ENCODE peak calls at places on chromosomes 12 and 14, in six cellular contexts. D is HepG2, X is K562, S is neural progenitor cell, N is PC-3, K is astrocyte. M is an unnamed sample.

GRCh38 chr14:68975667-68976066 is 3.4 kb downstream of the ACTN1 start:
- DNase-seq in D (no peak), X (no peak), S (no peak), N (no peak), K (peak; percentile 91), M (no peak)

GRCh38 chr14:100221419-100222218 is 17.3 kb upstream of the YY1 start:
- DNase-seq in D (peak; percentile 77), X (peak; percentile 41), S (peak; percentile 91), N (peak; percentile 55), K (peak; percentile 55), M (no peak)

GRCh38 chr12:17352164-17352563 is 737.8 kb downstream of the RERGL start:
- DNase-seq in D (no peak), X (no peak), S (no peak), N (no peak), K (no peak), M (no peak)

GRCh38 chr14:96151242-96151641 is 53.4 kb upstream of the BDKRB2 start:
- DNase-seq in D (no peak), X (no peak), S (no peak), N (no peak), K (no peak), M (no peak)

GRCh38 chr12:76422878-76423438 is 74.7 kb upstream of the BBS10 start:
- DNase-seq in D (no peak), X (peak; percentile 16), S (no peak), N (peak; percentile 63), K (peak; percentile 68), M (peak; percentile 28)

GRCh38 chr12:47391566-47391965 is 311.8 kb upstream of the AMIGO2 start:
- DNase-seq in D (no peak), X (no peak), S (no peak), N (no peak), K (peak; percentile 52), M (no peak)

GRCh38 chr12:62900686-62901272 is 34.2 kb downstream of the PPM1H start:
- DNase-seq in D (peak; percentile 91), X (peak; percentile 47), S (no peak), N (peak; percentile 50), K (no peak), M (no peak)

GRCh38 chr14:58555647-58556046 is 82.1 kb upstream of the DACT1 start:
- DNase-seq in D (no peak), X (no peak), S (no peak), N (no peak), K (no peak), M (no peak)

GRCh38 chr14:54567634-54568561 is 970 bp downstream of the SAMD4A start:
- DNase-seq in D (peak; percentile 14), X (peak; percentile 29), S (peak; percentile 85), N (peak; percentile 73), K (peak; percentile 70), M (no peak)

GRCh38 chr12:5792350-5792749 is 152.7 kb downstream of the ANO2 start:
- DNase-seq in D (no peak), X (no peak), S (no peak), N (no peak), K (peak; percentile 8), M (no peak)

GRCh38 chr12:27615331-27615891 is 80.8 kb upstream of the REP15 start:
- DNase-seq in D (no peak), X (no peak), S (no peak), N (peak; percentile 81), K (peak; percentile 86), M (no peak)

GRCh38 chr14:32906672-32907071 is 32.0 kb upstream of the NPAS3 start:
- DNase-seq in D (no peak), X (no peak), S (no peak), N (peak; percentile 74), K (no peak), M (no peak)

GRCh38 chr12:43887397-43887796 is 51.5 kb downstream of the TMEM117 start:
- DNase-seq in D (no peak), X (no peak), S (no peak), N (no peak), K (no peak), M (no peak)

GRCh38 chr12:123398177-123398916 is 14.4 kb downstream of the KMT5A start:
- DNase-seq in D (no peak), X (no peak), S (no peak), N (no peak), K (peak; percentile 72), M (no peak)

GRCh38 chr12:102862486-102862885 is 54.6 kb downstream of the PAH start:
- DNase-seq in D (no peak), X (no peak), S (no peak), N (no peak), K (no peak), M (no peak)

GRCh38 chr14:75661499-75661814 is 411 bp downstream of the TTLL5 start:
- DNase-seq in D (no peak), X (no peak), S (no peak), N (no peak), K (no peak), M (no peak)

GRCh38 chr14:95695913-95696312 is 9.7 kb downstream of the TCL1B start:
- DNase-seq in D (no peak), X (no peak), S (no peak), N (no peak), K (no peak), M (no peak)

GRCh38 chr12:121537814-121538698 is 42.8 kb downstream of the KDM2B start:
- DNase-seq in D (no peak), X (no peak), S (peak; percentile 72), N (peak; percentile 29), K (no peak), M (no peak)

DNA sequence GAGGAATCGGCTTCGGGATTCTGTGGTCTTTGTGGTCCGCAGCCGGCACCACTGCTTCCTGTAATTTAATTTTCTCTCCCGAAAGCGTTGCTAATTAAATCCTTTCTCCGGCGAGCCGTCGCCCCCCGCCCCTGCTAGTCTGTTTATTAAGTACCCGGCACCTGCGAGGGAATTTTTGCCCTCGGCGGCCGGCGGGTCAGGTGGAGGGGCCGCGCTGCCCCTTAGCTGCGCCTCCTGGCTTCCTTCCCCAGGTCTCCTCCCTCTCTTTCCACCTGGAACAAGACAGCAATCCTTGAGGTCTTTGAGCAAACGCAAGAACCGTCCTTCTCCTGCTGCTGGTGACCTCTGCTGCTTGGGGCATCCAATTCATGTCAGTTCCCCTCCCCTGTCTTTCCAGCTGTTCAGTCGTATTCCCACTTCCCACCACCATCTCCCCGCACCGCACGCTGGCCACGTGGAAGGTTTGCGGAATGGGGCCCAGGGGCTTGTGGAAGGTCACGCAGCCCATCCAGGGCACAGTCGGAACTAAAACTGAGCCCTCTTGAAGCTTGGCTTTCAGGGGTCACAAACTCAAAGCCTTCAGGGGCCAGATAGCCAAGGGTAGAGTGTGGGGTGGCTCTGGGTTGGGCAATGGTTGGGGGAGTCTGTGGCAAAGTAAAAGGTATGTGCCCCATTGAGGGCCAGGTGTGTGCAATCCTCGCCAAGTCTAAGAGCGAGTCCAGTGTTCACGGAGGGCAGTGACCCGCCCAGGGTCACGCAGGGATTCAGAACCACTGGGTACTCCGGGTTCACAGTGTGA is 16.1 kb downstream of the ZDHHC22 start:
- DNase-seq in D (no peak), X (no peak), S (peak; percentile 38), N (no peak), K (no peak), M (no peak)
- TF ChIP-seq EZH2 in D (no peak), X (no peak), S (no peak), N (no peak), K (no peak), M (no peak)

DNA sequence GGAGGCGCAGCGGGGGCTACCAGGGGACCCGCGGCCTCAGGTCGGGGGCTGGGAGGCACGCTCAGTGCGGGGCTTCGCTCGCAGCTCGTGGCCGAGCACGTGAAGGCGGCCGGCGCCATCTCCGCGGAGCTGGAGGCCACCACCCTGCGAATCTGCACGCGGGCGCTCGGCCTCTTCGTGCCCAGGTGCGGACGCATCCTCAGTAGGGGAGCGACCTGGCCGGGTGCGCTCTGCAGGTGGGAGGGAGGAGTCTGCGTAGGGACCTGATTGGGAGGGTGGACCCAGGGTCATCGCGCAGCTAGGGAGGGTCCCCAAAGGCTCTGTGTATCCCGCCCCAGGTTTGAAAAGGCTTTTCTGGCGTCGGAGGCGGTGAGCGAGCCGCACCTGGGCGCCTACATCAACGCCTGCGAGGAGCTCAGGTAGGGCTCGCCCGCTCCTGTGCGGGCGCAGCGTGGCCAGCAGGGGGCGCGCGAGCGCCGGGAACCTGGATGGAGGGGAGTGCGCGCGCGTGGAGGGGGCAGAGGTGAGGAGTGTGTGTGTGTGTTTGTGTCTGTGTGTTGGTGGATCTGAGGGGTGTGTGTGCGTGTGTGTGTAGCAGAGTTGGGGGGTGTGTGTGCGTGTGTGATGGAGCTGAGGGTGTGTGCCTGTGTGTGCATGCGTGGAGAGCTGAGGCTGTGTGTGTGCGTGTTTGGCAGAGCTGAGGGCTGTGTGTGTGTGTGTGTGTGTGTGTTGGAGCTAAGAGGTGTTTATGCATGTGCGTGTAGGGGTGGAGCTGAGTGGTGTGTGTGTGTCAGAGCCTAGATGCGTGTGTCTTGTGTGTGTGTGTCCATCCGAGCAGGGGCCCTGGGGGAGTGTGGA is 10.4 kb downstream of the EXOC3L4 start:
- DNase-seq in D (no peak), X (peak; percentile 71), S (peak; percentile 77), N (peak; percentile 82), K (peak; percentile 41), M (no peak)
- TF ChIP-seq EZH2 in D (no peak), X (no peak), S (peak; percentile 54), N (no peak), K (peak; percentile 90), M (peak; percentile 98)

DNA sequence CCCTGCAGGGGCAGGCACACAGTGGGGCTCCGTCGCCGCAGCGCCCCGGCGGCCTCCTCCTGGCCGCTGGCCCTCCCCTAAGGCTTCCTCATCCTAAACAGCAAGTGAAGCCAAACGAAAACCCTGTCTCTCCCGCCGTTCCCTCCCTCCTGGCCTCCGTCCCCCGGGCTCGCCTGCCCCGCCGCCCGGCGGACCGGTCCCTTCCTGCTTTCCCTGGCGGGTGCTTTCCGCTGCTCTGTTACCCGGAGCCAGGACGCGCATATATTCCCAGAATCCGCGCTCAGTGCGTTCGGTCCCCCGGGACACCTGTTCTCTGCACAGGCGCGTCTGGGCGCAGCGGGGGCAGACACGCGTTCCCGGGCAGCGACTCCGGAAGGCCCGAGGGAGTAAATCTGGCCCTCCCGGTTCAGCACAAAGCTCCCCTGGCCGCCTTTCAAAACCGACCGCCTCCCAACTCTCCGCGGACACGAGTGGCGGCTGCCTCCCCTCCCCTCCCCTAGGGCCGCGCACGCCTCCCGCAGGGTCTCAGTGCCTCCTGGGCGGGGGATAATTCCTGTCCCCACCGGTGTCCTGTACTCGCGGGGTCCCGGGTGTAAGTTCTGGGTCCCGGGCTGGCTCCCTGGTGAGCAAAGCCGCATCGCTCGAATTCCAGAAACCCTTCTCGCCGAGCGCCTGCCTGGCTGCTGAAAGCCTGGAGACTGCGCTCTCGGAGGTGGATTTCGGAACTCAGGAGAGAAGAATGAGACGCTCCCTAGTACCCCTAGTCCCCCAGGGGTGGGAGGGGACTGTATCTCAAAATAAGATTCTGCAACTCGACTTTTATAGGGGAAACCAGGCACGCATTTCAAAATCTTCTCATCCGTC is 21.4 kb upstream of the CEP170B start:
- DNase-seq in D (no peak), X (no peak), S (peak; percentile 89), N (no peak), K (no peak), M (no peak)
- TF ChIP-seq EZH2 in D (no peak), X (no peak), S (peak; percentile 36), N (peak; percentile 43), K (peak; percentile 94), M (peak; percentile 89)

DNA sequence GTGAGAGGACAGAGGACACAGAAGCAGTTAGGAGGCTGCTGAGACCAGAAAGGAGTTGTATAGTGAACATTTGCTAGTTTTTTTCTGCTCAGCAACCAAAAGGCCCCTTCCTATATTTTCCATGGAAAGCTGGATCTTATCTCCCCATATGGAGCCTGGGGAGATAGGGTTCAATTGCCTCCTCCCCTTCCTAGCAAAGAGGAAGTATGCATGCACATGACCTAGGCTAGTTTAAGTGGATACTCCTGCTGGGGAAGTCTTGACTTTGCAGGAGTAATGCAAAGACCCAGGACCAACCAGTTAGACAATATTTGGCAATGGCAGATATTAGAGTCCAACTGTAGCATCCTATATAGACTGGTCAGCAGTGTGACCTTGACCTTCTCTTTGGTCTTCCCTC is 15.1 kb downstream of the CHD8 start:
- DNase-seq in D (peak; percentile 16), X (peak; percentile 21), S (no peak), N (no peak), K (no peak), M (no peak)
- TF ChIP-seq EZH2 in D (no peak), X (no peak), S (no peak), N (no peak), K (no peak), M (no peak)